ENCODE peak calls at places on chromosomes 6 and 20, in ten cellular contexts. I is spleen, V is breast epithelium, J is HCT116, S is HepG2, E is transverse colon, T is sigmoid colon, W is H1, Z is prostate gland, F is suprapubic skin. P is an unnamed sample.

GRCh38 chr20:54199721-54200176 is 8.1 kb upstream of the PFDN4 start:
- DNase-seq in J (peak), Z (peak), S (peak), E (peak), F (peak), V (peak), I (peak), W (peak), T (peak), P (peak)

GRCh38 chr6:88741071-88741470 is 222.3 kb downstream of the RNGTT start:
- DNase-seq in T (no peak), F (no peak), J (no peak), S (no peak), W (no peak), I (no peak), E (no peak), V (no peak), Z (no peak), P (no peak)

GRCh38 chr20:10792291-10792690 is 118.5 kb upstream of the JAG1 start:
- DNase-seq in W (no peak), T (no peak), V (no peak), I (no peak), S (no peak), F (no peak), J (no peak), Z (no peak), E (no peak), P (no peak)

GRCh38 chr20:24584538-24585356 is 115.3 kb downstream of the SYNDIG1 start:
- DNase-seq in F (no peak), E (no peak), J (no peak), Z (no peak), W (no peak), V (no peak), I (no peak), S (no peak), T (no peak), P (peak)

GRCh38 chr6:38302081-38302480 is 337.6 kb downstream of the BTBD9 start:
- DNase-seq in J (no peak), W (no peak), Z (no peak), I (no peak), T (no peak), F (no peak), E (no peak), S (no peak), V (no peak), P (no peak)

GRCh38 chr6:31712296-31712695 is 2.9 kb upstream of the LY6G6D start:
- DNase-seq in V (no peak), J (no peak), T (no peak), S (no peak), Z (no peak), I (no peak), F (no peak), W (no peak), E (peak), P (no peak)

GRCh38 chr20:20362774-20363435 is 5.0 kb upstream of the INSM1 start:
- DNase-seq in T (no peak), I (no peak), J (no peak), S (no peak), E (no peak), V (no peak), F (no peak), W (no peak), Z (no peak), P (no peak)

GRCh38 chr6:40779399-40779798 is 192.2 kb upstream of the LRFN2 start:
- DNase-seq in E (no peak), I (no peak), Z (no peak), S (no peak), F (no peak), J (peak), W (no peak), T (no peak), V (no peak), P (no peak)

GRCh38 chr6:160077526-160077925 is 44.1 kb upstream of the SLC22A1 start:
- DNase-seq in S (no peak), T (no peak), Z (no peak), J (no peak), V (no peak), F (no peak), W (no peak), E (no peak), I (no peak), P (no peak)

GRCh38 chr20:32709528-32710121 is 33.6 kb downstream of the COMMD7 start:
- DNase-seq in W (no peak), V (no peak), S (peak), I (no peak), T (no peak), F (no peak), J (no peak), Z (no peak), E (no peak), P (no peak)

GRCh38 chr20:433300-433975 is 25.3 kb downstream of the RBCK1 start:
- DNase-seq in Z (no peak), W (no peak), I (no peak), T (no peak), S (no peak), F (peak), V (no peak), J (no peak), E (no peak), P (no peak)

GRCh38 chr6:78867020-78867369 is 356 bp upstream of the IRAK1BP1 start:
- DNase-seq in I (no peak), V (no peak), F (no peak), W (no peak), Z (no peak), S (no peak), J (no peak), T (no peak), E (no peak), P (no peak)

GRCh38 chr20:20375862-20376261 is 8.0 kb downstream of the INSM1 start:
- DNase-seq in T (no peak), S (no peak), F (no peak), E (no peak), I (no peak), V (no peak), Z (no peak), J (no peak), W (no peak), P (no peak)

GRCh38 chr6:44224154-44224977 is 971 bp downstream of the SLC29A1 start:
- DNase-seq in I (peak), S (no peak), F (no peak), W (no peak), E (no peak), T (peak), J (no peak), V (no peak), Z (no peak), P (peak)

GRCh38 chr20:61442718-61443117 is 190.7 kb downstream of the CDH4 start:
- DNase-seq in J (no peak), W (no peak), V (no peak), Z (no peak), E (no peak), I (no peak), T (no peak), S (no peak), F (no peak), P (no peak)

GRCh38 chr20:45044084-45044573 is 56.8 kb downstream of the KCNS1 start:
- DNase-seq in T (no peak), I (no peak), Z (peak), S (peak), J (peak), W (peak), V (no peak), E (peak), F (no peak), P (no peak)

GRCh38 chr20:14877616-14878015 is 540.2 kb upstream of the FLRT3 start:
- DNase-seq in Z (no peak), W (no peak), E (no peak), T (no peak), S (no peak), J (no peak), F (no peak), I (no peak), V (no peak), P (no peak)

GRCh38 chr6:170269873-170270541 is 20.9 kb downstream of the DLL1 start:
- DNase-seq in V (no peak), E (no peak), Z (no peak), I (no peak), W (no peak), T (no peak), F (no peak), J (no peak), S (no peak), P (no peak)

GRCh38 chr6:159299566-159299965 is 130.4 kb downstream of the FNDC1 start:
- DNase-seq in S (no peak), I (no peak), T (no peak), E (no peak), V (no peak), Z (no peak), F (no peak), J (no peak), W (no peak), P (no peak)

GRCh38 chr20:59006167-59006863 is 739 bp downstream of the CTSZ start:
- DNase-seq in W (no peak), T (peak), I (peak), J (no peak), Z (no peak), V (peak), E (peak), S (no peak), F (no peak), P (no peak)

GRCh38 chr6:48206091-48206490 is 95.1 kb upstream of the PTCHD4 start:
- DNase-seq in W (no peak), I (no peak), E (no peak), S (no peak), T (no peak), Z (no peak), F (no peak), V (no peak), J (no peak), P (no peak)

GRCh38 chr6:145756170-145756662 is 20.9 kb upstream of the EPM2A start:
- DNase-seq in E (no peak), T (no peak), V (no peak), I (no peak), S (no peak), F (no peak), J (no peak), W (no peak), Z (peak), P (no peak)
- TF ChIP-seq POLR2AphosphoS5 in E (no peak), T (no peak), V (no peak), I (no peak), S (no peak), F (no peak), J (no peak), W (no peak), Z (no peak), P (no peak)

GRCh38 chr20:63525185-63525584 is 4.6 kb downstream of the PPDPF start:
- DNase-seq in F (no peak), S (no peak), I (no peak), J (no peak), V (no peak), Z (no peak), T (no peak), W (no peak), E (no peak), P (no peak)
- TF ChIP-seq POLR2A in F (no peak), S (no peak), I (no peak), J (no peak), V (no peak), Z (no peak), T (no peak), W (no peak), E (no peak), P (no peak)

GRCh38 chr6:91606148-91606901 is 1019.5 kb upstream of the MAP3K7 start:
- DNase-seq in J (no peak), Z (no peak), I (no peak), W (no peak), T (no peak), F (no peak), E (no peak), V (no peak), S (no peak), P (no peak)
- H3K4me3 ChIP-seq in J (no peak), Z (no peak), I (no peak), W (no peak), T (no peak), F (no peak), E (no peak), V (no peak), S (no peak), P (no peak)

GRCh38 chr6:75602897-75603395 is 1.3 kb downstream of the SENP6 start:
- DNase-seq in W (no peak), E (no peak), F (no peak), Z (no peak), S (no peak), I (no peak), J (no peak), T (no peak), V (no peak), P (no peak)

GRCh38 chr6:75600694-75601265 is 900 bp upstream of the SENP6 start:
- DNase-seq in S (no peak), J (no peak), V (no peak), Z (no peak), W (no peak), E (no peak), T (no peak), F (no peak), I (no peak), P (no peak)

GRCh38 chr6:75604294-75604693 is 2.6 kb downstream of the SENP6 start:
- DNase-seq in W (no peak), I (no peak), T (no peak), J (no peak), S (no peak), Z (no peak), V (no peak), F (no peak), E (no peak), P (no peak)

GRCh38 chr6:75601608-75602163 is at the start of gene SENP6:
- DNase-seq in F (peak), T (peak), W (no peak), E (peak), S (peak), Z (peak), J (peak), I (peak), V (peak), P (no peak)

DNA sequence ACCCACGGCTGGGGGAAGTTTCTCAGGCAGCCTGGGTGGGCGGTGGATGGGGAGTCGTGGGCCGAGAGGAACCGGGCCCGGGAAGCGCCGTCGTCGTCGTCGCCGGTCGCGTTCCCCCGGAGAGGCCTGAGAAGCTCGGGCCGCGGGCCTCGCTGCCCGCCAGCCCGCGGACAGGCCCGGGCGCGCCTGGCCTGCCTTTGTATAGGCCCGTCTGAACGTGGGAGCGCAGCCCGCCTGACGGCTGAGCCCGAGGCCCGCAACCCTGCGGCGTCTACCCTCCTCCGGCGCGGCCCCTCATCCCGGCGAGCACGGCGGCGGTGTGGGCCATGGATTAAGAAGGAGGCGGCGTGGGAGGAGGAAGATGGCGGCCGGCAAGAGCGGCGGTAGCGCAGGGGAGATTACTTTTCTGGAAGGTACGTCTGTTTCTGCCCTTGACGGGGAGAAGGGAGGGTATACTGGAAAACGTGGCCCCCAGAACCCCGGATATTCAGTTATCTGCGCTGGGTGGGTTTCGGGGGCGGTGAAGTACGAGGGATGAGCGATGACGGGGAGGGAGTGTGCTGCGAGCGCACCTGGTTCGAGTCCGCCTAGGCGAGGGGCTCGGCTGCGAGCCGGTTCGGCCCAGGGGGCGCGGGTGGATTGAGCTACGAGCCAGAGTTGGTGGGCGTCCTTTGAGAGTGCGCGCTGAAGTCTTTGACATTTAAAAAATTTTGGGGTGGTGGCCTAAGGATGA is 650 bp downstream of the SENP6 start:
- DNase-seq in S (no peak), T (peak), J (peak), V (peak), W (no peak), E (peak), F (peak), Z (peak), I (peak), P (no peak)
- TF ChIP-seq POLR2AphosphoS5 in S (no peak), T (no peak), J (no peak), V (no peak), W (peak), E (no peak), F (no peak), Z (no peak), I (no peak), P (peak)

DNA sequence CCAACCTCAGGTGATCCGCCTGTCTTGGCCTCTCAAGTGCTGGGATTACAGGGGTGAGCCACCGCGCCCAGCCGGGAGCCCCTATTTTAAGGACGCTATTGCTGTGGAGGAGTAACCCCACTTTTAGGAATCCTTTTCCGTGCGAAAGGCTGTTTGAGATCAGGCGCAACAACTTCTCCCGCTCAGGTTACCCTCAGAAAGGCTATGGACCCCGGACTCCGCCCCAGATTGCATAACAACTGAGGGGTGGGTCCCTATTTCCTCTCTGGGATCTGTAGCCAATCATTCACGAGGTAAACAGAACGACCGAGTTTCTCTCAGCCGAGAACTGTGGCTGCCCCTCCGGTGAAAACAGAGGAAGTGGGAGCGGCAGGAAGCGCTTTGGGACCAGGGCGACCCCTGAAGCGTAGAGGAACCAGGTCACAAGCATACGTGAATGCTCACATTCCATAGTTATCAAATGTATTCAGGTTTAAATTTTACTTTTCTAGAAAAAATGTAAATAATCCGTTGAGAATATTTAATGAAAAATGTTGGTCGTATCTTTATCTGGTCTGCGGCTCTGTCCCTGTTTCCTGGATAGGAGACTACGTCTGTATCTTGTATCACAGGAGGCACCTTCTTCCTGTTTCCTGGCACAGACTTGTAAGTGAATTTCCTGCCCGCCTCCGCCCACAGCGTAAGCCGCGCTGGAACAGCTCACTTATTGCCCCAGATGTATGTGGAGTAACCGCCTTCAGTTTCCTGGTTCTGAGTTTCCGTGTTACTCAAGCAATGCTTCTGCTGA is 26.9 kb downstream of the HLA-E start:
- DNase-seq in F (peak), J (peak), Z (peak), I (peak), V (peak), T (peak), W (peak), E (peak), S (peak), P (peak)
- TF ChIP-seq POLR2A in F (peak), J (no peak), Z (no peak), I (peak), V (peak), T (no peak), W (no peak), E (peak), S (peak), P (peak)

GRCh38 chr20:51021067-51022025 is 1.6 kb downstream of the KCNG1 start:
- DNase-seq in S (no peak), I (no peak), F (no peak), J (no peak), T (no peak), Z (no peak), V (no peak), W (no peak), E (no peak), P (no peak)

GRCh38 chr20:51022227-51022802 is 592 bp downstream of the KCNG1 start:
- DNase-seq in F (no peak), Z (no peak), V (no peak), W (no peak), E (no peak), J (no peak), S (no peak), T (no peak), I (no peak), P (no peak)

GRCh38 chr20:51020657-51021056 is 2.2 kb downstream of the KCNG1 start:
- DNase-seq in E (no peak), J (no peak), Z (no peak), I (no peak), F (no peak), V (no peak), S (no peak), T (no peak), W (no peak), P (no peak)

GRCh38 chr20:51017313-51017712 is 5.6 kb downstream of the KCNG1 start:
- DNase-seq in W (no peak), Z (no peak), E (no peak), T (no peak), F (no peak), S (no peak), J (no peak), I (no peak), V (no peak), P (no peak)

DNA sequence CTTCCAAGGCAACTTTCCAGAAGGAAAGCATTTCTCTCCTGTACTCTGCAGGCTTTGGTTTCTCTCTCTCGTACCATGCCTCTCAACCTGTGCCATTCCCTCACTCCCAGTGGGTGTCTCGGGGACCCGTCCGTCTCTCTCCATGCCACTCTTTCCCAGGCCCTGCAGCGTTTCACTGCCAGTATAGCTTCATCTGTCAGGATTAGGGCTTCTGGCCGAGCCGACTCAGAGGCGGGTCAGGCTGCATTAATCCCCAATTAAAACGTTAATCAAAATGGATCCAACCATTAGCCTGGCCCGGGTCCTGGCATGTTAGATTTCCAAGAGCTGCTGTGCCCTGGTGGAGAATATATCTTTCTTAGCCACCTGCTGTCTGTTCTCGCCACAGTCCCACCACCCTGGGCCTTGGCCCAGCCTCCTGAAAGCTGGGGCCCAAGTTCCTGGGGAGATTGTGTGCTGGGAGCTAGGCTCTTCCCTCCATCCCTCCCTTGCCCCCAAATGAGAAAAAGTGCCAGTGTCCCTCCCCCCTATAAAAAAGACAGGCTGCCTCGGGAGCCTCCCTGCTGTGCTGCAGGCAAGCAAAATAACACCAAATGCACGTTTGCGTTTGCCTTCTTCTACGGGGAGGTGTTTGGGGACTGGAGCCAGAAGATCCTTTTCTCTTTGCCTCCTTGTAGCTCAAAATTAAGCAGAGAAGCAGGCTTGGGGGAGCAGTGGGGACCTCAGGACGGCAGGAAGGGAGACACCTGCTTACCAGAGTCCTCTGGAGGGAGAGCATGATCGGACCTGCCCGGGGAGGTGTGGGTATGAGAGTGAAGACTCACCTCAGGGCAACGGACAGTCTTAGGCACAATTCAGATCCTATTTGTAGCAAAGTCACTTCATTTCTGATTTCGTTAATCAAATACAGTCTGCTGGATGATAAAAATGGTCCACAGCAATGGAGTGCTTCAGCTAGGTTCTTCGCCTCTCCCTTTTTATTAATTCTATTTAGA is 3.0 kb downstream of the KCNG1 start:
- DNase-seq in W (no peak), S (no peak), E (no peak), T (no peak), Z (no peak), F (no peak), J (no peak), V (no peak), I (peak), P (no peak)
- H3K4me3 ChIP-seq in W (no peak), S (no peak), E (no peak), T (no peak), Z (no peak), F (no peak), J (no peak), V (no peak), I (no peak), P (no peak)